ENCODE peak calls at places on chromosomes 1 and 21, in nine cellular contexts. K is choroid plexus epithelial cell, V is A549, F is GM23248, C is adipocyte, P is IMR-90, U is MM.1S, X is aorta, S is AG04449. D is an unnamed sample.

GRCh38 chr1:187409341-187409740 is 580.6 kb downstream of the PLA2G4A start:
- DNase-seq in K (peak; percentile 73), V (no peak), F (peak; percentile 51), C (peak; percentile 35), P (peak; percentile 73), U (no peak), X (no peak), S (no peak), D (peak; percentile 72)

GRCh38 chr1:147185442-147185841 is 13.2 kb upstream of the PRKAB2 start:
- DNase-seq in K (no peak), V (no peak), F (no peak), C (no peak), P (no peak), U (no peak), X (no peak), S (no peak), D (no peak)

GRCh38 chr1:225494789-225495359 is 67.0 kb upstream of the LBR start:
- DNase-seq in K (no peak), V (no peak), F (no peak), C (no peak), P (no peak), U (no peak), X (no peak), S (no peak), D (no peak)

GRCh38 chr1:84721152-84721551 is 30.9 kb upstream of the SSX2IP start:
- DNase-seq in K (peak; percentile 34), V (no peak), F (peak; percentile 90), C (peak; percentile 71), P (peak; percentile 81), U (peak; percentile 15), X (no peak), S (no peak), D (peak; percentile 61)

GRCh38 chr1:98429851-98430496 is 231.5 kb upstream of the SNX7 start:
- DNase-seq in K (no peak), V (no peak), F (no peak), C (no peak), P (no peak), U (no peak), X (no peak), S (no peak), D (no peak)

GRCh38 chr21:16071761-16072160 is 342.0 kb downstream of the USP25 start:
- DNase-seq in K (no peak), V (no peak), F (no peak), C (no peak), P (no peak), U (no peak), X (no peak), S (no peak), D (no peak)

GRCh38 chr1:41446851-41447610 is 37.5 kb downstream of the EDN2 start:
- DNase-seq in K (no peak), V (no peak), F (no peak), C (no peak), P (no peak), U (no peak), X (no peak), S (no peak), D (no peak)

GRCh38 chr21:41670056-41670805 is 96.6 kb downstream of the RIPK4 start:
- DNase-seq in K (no peak), V (no peak), F (no peak), C (no peak), P (no peak), U (no peak), X (no peak), S (no peak), D (no peak)

GRCh38 chr1:3553166-3553939 is 58.0 kb downstream of the MEGF6 start:
- DNase-seq in K (no peak), V (no peak), F (peak; percentile 44), C (peak; percentile 27), P (peak; percentile 31), U (no peak), X (no peak), S (no peak), D (peak; percentile 26)

GRCh38 chr1:156886583-156887302 is 6.8 kb upstream of the PEAR1 start:
- DNase-seq in K (no peak), V (no peak), F (no peak), C (no peak), P (no peak), U (no peak), X (no peak), S (no peak), D (no peak)

GRCh38 chr1:99850458-99850974 is 355 bp downstream of the AGL start:
- DNase-seq in K (peak; percentile 14), V (no peak), F (peak; percentile 38), C (peak; percentile 37), P (no peak), U (no peak), X (no peak), S (no peak), D (peak; percentile 19)

GRCh38 chr1:188433428-188433827 is 1604.7 kb downstream of the PLA2G4A start:
- DNase-seq in K (peak; percentile 71), V (no peak), F (peak; percentile 0), C (peak; percentile 70), P (peak; percentile 83), U (no peak), X (no peak), S (peak; percentile 16), D (peak; percentile 1)

GRCh38 chr21:37373539-37373938 is 7.0 kb downstream of the DYRK1A start:
- DNase-seq in K (no peak), V (no peak), F (no peak), C (no peak), P (no peak), U (no peak), X (no peak), S (no peak), D (no peak)

GRCh38 chr1:157050836-157051235 is 5.3 kb upstream of the ARHGEF11 start:
- DNase-seq in K (no peak), V (no peak), F (no peak), C (no peak), P (no peak), U (no peak), X (no peak), S (no peak), D (no peak)

GRCh38 chr1:29986986-29987385 is 736.4 kb downstream of the MATN1 start:
- DNase-seq in K (no peak), V (no peak), F (no peak), C (no peak), P (no peak), U (no peak), X (peak; percentile 63), S (no peak), D (no peak)

GRCh38 chr1:1680912-1681273 is 11.7 kb downstream of the SLC35E2B start:
- DNase-seq in K (peak; percentile 65), V (no peak), F (peak; percentile 32), C (no peak), P (no peak), U (no peak), X (peak; percentile 29), S (no peak), D (no peak)

GRCh38 chr1:80410233-80410632 is 1390.5 kb upstream of the ADGRL2 start:
- DNase-seq in K (no peak), V (no peak), F (no peak), C (no peak), P (no peak), U (no peak), X (no peak), S (no peak), D (no peak)

GRCh38 chr1:15185617-15186016 is 32.1 kb downstream of the TMEM51 start:
- DNase-seq in K (no peak), V (no peak), F (no peak), C (no peak), P (no peak), U (no peak), X (no peak), S (no peak), D (no peak)

GRCh38 chr21:28516996-28517592 is 475.6 kb downstream of the LTN1 start:
- DNase-seq in K (peak; percentile 58), V (peak; percentile 2), F (peak; percentile 10), C (no peak), P (no peak), U (peak; percentile 89), X (peak; percentile 50), S (no peak), D (peak; percentile 36)

GRCh38 chr1:43442756-43443155 is 11.0 kb downstream of the HYI start:
- DNase-seq in K (no peak), V (no peak), F (no peak), C (no peak), P (no peak), U (no peak), X (peak; percentile 37), S (no peak), D (no peak)

GRCh38 chr1:169601096-169601881 is 15.0 kb upstream of the F5 start:
- DNase-seq in K (peak; percentile 67), V (peak; percentile 6), F (peak; percentile 46), C (peak; percentile 68), P (peak; percentile 20), U (peak; percentile 58), X (no peak), S (no peak), D (peak; percentile 21)

GRCh38 chr1:209674957-209675566 is at the start of gene G0S2:
- DNase-seq in K (peak; percentile 50), V (no peak), F (peak; percentile 64), C (peak; percentile 73), P (peak; percentile 21), U (no peak), X (peak; percentile 84), S (no peak), D (peak; percentile 49)

GRCh38 chr1:92872719-92873118 is 40.9 kb downstream of the RPL5 start:
- DNase-seq in K (no peak), V (no peak), F (no peak), C (no peak), P (no peak), U (no peak), X (no peak), S (no peak), D (no peak)
- H3K4me3 ChIP-seq in K (no peak overlapping the region), V (no peak overlapping the region), F (no peak overlapping the region), C (no peak overlapping the region), P (no peak overlapping the region), U (no peak overlapping the region), X (no peak overlapping the region), S (no peak overlapping the region), D (no peak overlapping the region)

GRCh38 chr1:26045712-26046312 is at the start of gene SLC30A2:
- DNase-seq in K (no peak), V (no peak), F (peak; percentile 38), C (peak; percentile 39), P (no peak), U (no peak), X (no peak), S (no peak), D (no peak)
- H3K4me3 ChIP-seq in K (no peak within 1 kb of the TSS), V (peak within 1 kb of the TSS; percentile 38), F (no peak within 1 kb of the TSS), C (no peak within 1 kb of the TSS), P (no peak within 1 kb of the TSS), U (no peak within 1 kb of the TSS), X (no peak within 1 kb of the TSS), S (no peak within 1 kb of the TSS), D (no peak within 1 kb of the TSS)

GRCh38 chr1:9233942-9234222 is 692 bp upstream of the H6PD start:
- DNase-seq in K (no peak), V (no peak), F (no peak), C (no peak), P (no peak), U (no peak), X (no peak), S (no peak), D (no peak)
- H3K4me3 ChIP-seq in K (peak overlapping the region; percentile 63), V (peak overlapping the region; percentile 93), F (peak overlapping the region; percentile 68), C (peak overlapping the region; percentile 82), P (peak overlapping the region; percentile 66), U (peak overlapping the region; percentile 47), X (no peak overlapping the region), S (peak overlapping the region; percentile 61), D (peak overlapping the region; percentile 55)

DNA sequence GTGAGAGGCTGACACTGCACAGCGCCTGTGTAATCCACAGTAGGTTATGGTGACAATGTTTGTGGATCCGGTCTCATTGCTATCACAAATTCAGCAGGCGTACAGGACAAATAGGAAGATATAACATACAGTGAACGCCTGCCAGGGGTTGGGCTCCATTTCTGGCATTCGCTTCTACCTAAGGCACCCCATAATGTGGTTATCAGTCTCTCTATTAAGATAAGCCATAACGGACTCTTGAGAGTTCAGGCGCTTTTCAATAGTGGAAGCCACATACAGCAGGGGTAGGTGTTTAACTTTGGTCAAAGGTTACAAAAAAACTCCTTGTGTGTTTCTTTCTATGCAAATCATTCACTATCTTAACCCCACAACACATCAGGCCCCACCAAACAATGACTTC is 72.8 kb downstream of the SIPA1L2 start:
- DNase-seq in K (no peak), V (no peak), F (no peak), C (no peak), P (no peak), U (no peak), X (no peak), S (no peak), D (no peak)
- H3K4me3 ChIP-seq in K (no peak overlapping the region), V (no peak overlapping the region), F (no peak overlapping the region), C (no peak overlapping the region), P (no peak overlapping the region), U (no peak overlapping the region), X (no peak overlapping the region), S (no peak overlapping the region), D (no peak overlapping the region)

D was measured in fibroblast of villous mesenchyme.